ENCODE peak calls at places on chromosomes 5 and 9, in ten cellular contexts. K, V, F, U, H, R, T, D, Z and I are unnamed samples.

GRCh38 chr9:97889941-97890557 is 32.3 kb downstream of the TRMO start:
- DNase-seq in D (peak), H (no peak), F (peak), V (peak), R (peak), Z (no peak), T (no peak), K (peak), U (peak), I (no peak)

GRCh38 chr5:180391276-180391675 is 38.1 kb upstream of the GFPT2 start:
- DNase-seq in V (no peak), D (no peak), K (no peak), Z (no peak), U (no peak), R (no peak), F (no peak), H (no peak), T (no peak), I (no peak)

GRCh38 chr5:112628219-112628618 is 109.5 kb upstream of the APC start:
- DNase-seq in F (no peak), V (no peak), K (no peak), T (no peak), Z (no peak), H (no peak), R (no peak), D (no peak), U (no peak), I (no peak)

GRCh38 chr5:36998578-36998977 is 122.0 kb downstream of the NIPBL start:
- DNase-seq in V (no peak), R (no peak), T (no peak), D (no peak), U (no peak), K (no peak), Z (no peak), H (no peak), F (no peak), I (no peak)

GRCh38 chr5:41212935-41213334 is 397 bp downstream of the C6 start:
- DNase-seq in T (no peak), U (no peak), F (no peak), H (no peak), V (no peak), R (no peak), D (no peak), K (no peak), Z (no peak), I (no peak)

GRCh38 chr9:133996531-133997520 is 4.7 kb upstream of the VAV2 start:
- DNase-seq in U (no peak), V (no peak), T (no peak), R (no peak), H (no peak), K (no peak), D (no peak), Z (no peak), F (no peak), I (no peak)

GRCh38 chr9:26537211-26537610 is 355.4 kb downstream of the CAAP1 start:
- DNase-seq in V (no peak), U (no peak), K (no peak), T (no peak), F (no peak), Z (no peak), H (no peak), D (no peak), R (no peak), I (no peak)

GRCh38 chr5:60185230-60186104 is 291.9 kb upstream of the PDE4D start:
- DNase-seq in F (no peak), R (no peak), T (no peak), D (no peak), H (no peak), U (no peak), Z (no peak), V (no peak), K (no peak), I (no peak)

GRCh38 chr5:98110791-98111190 is 662.7 kb upstream of the RGMB start:
- DNase-seq in V (no peak), U (no peak), T (no peak), R (no peak), K (no peak), D (no peak), H (no peak), F (no peak), Z (no peak), I (no peak)

GRCh38 chr9:74125916-74126315 is 371.2 kb upstream of the RORB start:
- DNase-seq in U (no peak), H (no peak), D (no peak), Z (no peak), V (no peak), F (no peak), T (no peak), K (no peak), R (peak), I (no peak)

GRCh38 chr5:39100851-39101396 is 26.7 kb upstream of the RICTOR start:
- DNase-seq in U (no peak), T (peak), H (peak), K (no peak), F (no peak), R (no peak), D (no peak), V (no peak), Z (peak), I (no peak)

GRCh38 chr5:18113724-18114123 is 479.5 kb downstream of the TAF11L14 start:
- DNase-seq in T (no peak), K (no peak), R (no peak), V (no peak), Z (no peak), F (no peak), H (peak), U (no peak), D (no peak), I (no peak)

GRCh38 chr9:118222375-118222774 is 518.2 kb downstream of the TLR4 start:
- DNase-seq in R (peak), D (no peak), H (no peak), U (no peak), V (no peak), Z (no peak), F (no peak), K (no peak), T (no peak), I (no peak)

GRCh38 chr9:89359018-89359417 is 40.7 kb downstream of the SECISBP2 start:
- DNase-seq in Z (no peak), R (no peak), U (no peak), V (no peak), K (no peak), T (no peak), H (no peak), D (no peak), F (no peak), I (no peak)

GRCh38 chr5:97951139-97951538 is 768.1 kb upstream of the RIOK2 start:
- DNase-seq in F (no peak), T (no peak), R (no peak), Z (no peak), K (no peak), V (no peak), H (no peak), D (no peak), U (no peak), I (no peak)

GRCh38 chr5:425714-426113 is 17.3 kb upstream of the EXOC3 start:
- DNase-seq in H (no peak), R (peak), T (no peak), Z (no peak), F (peak), U (no peak), V (no peak), K (no peak), D (no peak), I (no peak)

GRCh38 chr5:69492391-69493234 is at the start of gene OCLN:
- DNase-seq in Z (no peak), V (no peak), U (peak), T (no peak), D (peak), H (no peak), K (no peak), R (peak), F (no peak), I (peak)

GRCh38 chr5:57117601-57118000 is 56.3 kb upstream of the GPBP1 start:
- DNase-seq in F (peak), Z (no peak), H (no peak), K (peak), T (no peak), V (no peak), D (no peak), U (peak), R (no peak), I (no peak)

GRCh38 chr9:124022201-124023121 is 10.9 kb downstream of the LHX2 start:
- DNase-seq in D (no peak), F (no peak), V (no peak), R (no peak), Z (no peak), H (no peak), K (no peak), T (no peak), U (no peak), I (no peak)

GRCh38 chr9:15509931-15510788 is 610 bp downstream of the PSIP1 start:
- DNase-seq in D (no peak), Z (no peak), K (peak), T (peak), R (peak), H (no peak), V (peak), F (peak), U (peak), I (no peak)